ENCODE peak calls at places on chromosomes 7 and 10, in five cellular contexts. G is GM12891, M is body of pancreas, X is uterus, Y is tibial nerve. R is an unnamed sample.

GRCh38 chr10:114648368-114648767 is 9.7 kb downstream of the ABLIM1 start:
- DNase-seq in X (no peak), G (no peak), M (no peak), Y (no peak), R (no peak)

GRCh38 chr10:26519803-26520202 is 81.7 kb downstream of the APBB1IP start:
- DNase-seq in Y (no peak), G (no peak), M (no peak), X (no peak), R (no peak)

GRCh38 chr10:17181751-17182150 is 19.7 kb downstream of the TRDMT1 start:
- DNase-seq in X (no peak), M (no peak), G (no peak), Y (no peak), R (no peak)

GRCh38 chr7:73721237-73721848 is 1.9 kb upstream of the STX1A start:
- DNase-seq in Y (no peak), M (peak; percentile 87), X (no peak), G (no peak), R (peak; percentile 91)

GRCh38 chr10:48671914-48672595 is 12.6 kb upstream of the WDFY4 start:
- DNase-seq in M (no peak), G (no peak), X (no peak), Y (no peak), R (no peak)

GRCh38 chr10:48505394-48506112 is 99.3 kb downstream of the ARHGAP22 start:
- DNase-seq in G (no peak), X (no peak), Y (no peak), M (peak; percentile 22), R (no peak)

GRCh38 chr7:37265006-37265405 is 183.7 kb downstream of the ELMO1 start:
- DNase-seq in G (no peak), Y (no peak), M (no peak), X (no peak), R (no peak)

GRCh38 chr10:7475046-7475860 is 64.4 kb upstream of the SFMBT2 start:
- DNase-seq in X (no peak), G (no peak), M (peak; percentile 65), Y (no peak), R (peak; percentile 64)

GRCh38 chr10:86872757-86873156 is 84.7 kb downstream of the MMRN2 start:
- DNase-seq in M (peak; percentile 46), Y (peak; percentile 14), G (no peak), X (no peak), R (no peak)

GRCh38 chr7:97064972-97065587 is 40.4 kb upstream of the DLX5 start:
- DNase-seq in Y (peak; percentile 30), G (peak; percentile 15), M (peak; percentile 31), X (no peak), R (peak; percentile 34)

GRCh38 chr7:503575-504111 is 16.0 kb downstream of the PDGFA start:
- DNase-seq in Y (no peak), M (peak; percentile 98), G (no peak), X (no peak), R (no peak)

GRCh38 chr10:97012470-97012869 is 173.3 kb downstream of the SLIT1 start:
- DNase-seq in G (no peak), X (no peak), Y (no peak), M (no peak), R (no peak)

GRCh38 chr7:116566666-116567065 is 41.8 kb downstream of the CAV1 start:
- DNase-seq in G (no peak), M (no peak), X (no peak), Y (no peak), R (no peak)

GRCh38 chr10:35236739-35237138 is 99.6 kb upstream of the CCNY start:
- DNase-seq in G (no peak), X (no peak), Y (no peak), M (no peak), R (no peak)

GRCh38 chr7:108103566-108104298 is 26.4 kb downstream of the LAMB4 start:
- DNase-seq in Y (no peak), M (no peak), G (no peak), X (no peak), R (no peak)

GRCh38 chr7:73973091-73973490 is 54.9 kb upstream of the ELN start:
- DNase-seq in M (no peak), G (no peak), X (no peak), Y (no peak), R (peak; percentile 0)

GRCh38 chr7:69166979-69167516 is 431.2 kb upstream of the AUTS2 start:
- DNase-seq in M (no peak), G (no peak), Y (no peak), X (no peak), R (no peak)

GRCh38 chr10:132924046-132924952 is 18.1 kb downstream of the CFAP46 start:
- DNase-seq in G (no peak), X (no peak), M (no peak), Y (no peak), R (no peak)

GRCh38 chr7:10889266-10889898 is 84.3 kb upstream of the PHF14 start:
- DNase-seq in M (peak; percentile 58), X (peak; percentile 26), Y (no peak), G (peak; percentile 46), R (peak; percentile 58)

GRCh38 chr10:3895045-3895609 is 110.1 kb upstream of the KLF6 start:
- DNase-seq in G (no peak), Y (no peak), X (no peak), M (no peak), R (no peak)

GRCh38 chr10:91345716-91346115 is 64.4 kb upstream of the HECTD2 start:
- DNase-seq in G (no peak), Y (no peak), X (no peak), M (no peak), R (no peak)

GRCh38 chr7:46603296-46603701 is 682.2 kb upstream of the IGFBP3 start:
- DNase-seq in G (no peak), Y (peak; percentile 60), X (peak; percentile 53), M (peak; percentile 14), R (peak; percentile 38)

GRCh38 chr10:78462221-78462620 is 428.6 kb downstream of the RPS24 start:
- DNase-seq in M (no peak), G (no peak), X (peak; percentile 9), Y (no peak), R (no peak)

GRCh38 chr10:35004651-35005050 is 85.5 kb downstream of the CUL2 start:
- DNase-seq in Y (no peak), X (no peak), G (no peak), M (no peak), R (no peak)

GRCh38 chr10:124494050-124494807 is 32.6 kb downstream of the LHPP start:
- DNase-seq in X (no peak), M (no peak), Y (no peak), G (peak; percentile 58), R (no peak)

GRCh38 chr7:16345979-16346958 is 75.1 kb downstream of the CRPPA start:
- DNase-seq in Y (no peak), G (no peak), M (no peak), X (no peak), R (no peak)

GRCh38 chr7:151085691-151086620 is at the start of gene AGAP3:
- DNase-seq in M (peak; percentile 94), X (peak; percentile 85), Y (peak; percentile 73), G (peak; percentile 83), R (peak; percentile 91)
- TF ChIP-seq POLR2A in M (peak; percentile 86), X (peak; percentile 49), Y (peak; percentile 73), G (no peak), R (no peak)

DNA sequence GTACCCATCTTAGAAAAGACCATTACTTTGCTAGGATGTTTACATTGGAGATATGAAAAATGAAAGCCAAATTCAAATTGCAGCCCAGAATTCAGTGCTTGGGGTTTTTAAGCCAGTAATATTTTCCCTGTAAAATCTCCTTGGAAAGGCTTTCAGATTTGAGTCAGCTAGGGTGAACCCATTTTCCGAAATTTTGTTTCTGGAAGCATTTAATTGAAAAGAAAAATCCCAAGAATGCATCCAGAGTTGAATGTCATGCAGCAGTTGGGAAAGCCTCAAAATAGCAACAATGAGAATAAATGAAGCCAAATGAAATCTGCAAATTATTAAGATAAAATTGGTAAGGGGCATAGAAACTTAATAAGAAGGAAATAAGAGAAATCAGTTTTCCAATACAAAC is 106.4 kb downstream of the BMPER start:
- DNase-seq in M (no peak), X (no peak), G (no peak), Y (no peak), R (no peak)
- TF ChIP-seq POLR2A in M (no peak), X (no peak), G (no peak), Y (no peak), R (no peak)

GRCh38 chr10:75234017-75234682 is 1.6 kb downstream of the COMTD1 start:
- DNase-seq in M (peak; percentile 98), Y (peak; percentile 82), X (peak; percentile 92), G (peak; percentile 86), R (peak; percentile 96)

GRCh38 chr10:75233444-75234016 is 2.2 kb downstream of the COMTD1 start:
- DNase-seq in Y (no peak), X (no peak), M (no peak), G (no peak), R (no peak)

GRCh38 chr10:75236178-75236825 is 545 bp upstream of the COMTD1 start:
- DNase-seq in G (no peak), X (no peak), Y (no peak), M (no peak), R (no peak)

GRCh38 chr10:75234683-75235374 is 928 bp downstream of the COMTD1 start:
- DNase-seq in Y (no peak), X (no peak), M (no peak), G (no peak), R (peak; percentile 38)

DNA sequence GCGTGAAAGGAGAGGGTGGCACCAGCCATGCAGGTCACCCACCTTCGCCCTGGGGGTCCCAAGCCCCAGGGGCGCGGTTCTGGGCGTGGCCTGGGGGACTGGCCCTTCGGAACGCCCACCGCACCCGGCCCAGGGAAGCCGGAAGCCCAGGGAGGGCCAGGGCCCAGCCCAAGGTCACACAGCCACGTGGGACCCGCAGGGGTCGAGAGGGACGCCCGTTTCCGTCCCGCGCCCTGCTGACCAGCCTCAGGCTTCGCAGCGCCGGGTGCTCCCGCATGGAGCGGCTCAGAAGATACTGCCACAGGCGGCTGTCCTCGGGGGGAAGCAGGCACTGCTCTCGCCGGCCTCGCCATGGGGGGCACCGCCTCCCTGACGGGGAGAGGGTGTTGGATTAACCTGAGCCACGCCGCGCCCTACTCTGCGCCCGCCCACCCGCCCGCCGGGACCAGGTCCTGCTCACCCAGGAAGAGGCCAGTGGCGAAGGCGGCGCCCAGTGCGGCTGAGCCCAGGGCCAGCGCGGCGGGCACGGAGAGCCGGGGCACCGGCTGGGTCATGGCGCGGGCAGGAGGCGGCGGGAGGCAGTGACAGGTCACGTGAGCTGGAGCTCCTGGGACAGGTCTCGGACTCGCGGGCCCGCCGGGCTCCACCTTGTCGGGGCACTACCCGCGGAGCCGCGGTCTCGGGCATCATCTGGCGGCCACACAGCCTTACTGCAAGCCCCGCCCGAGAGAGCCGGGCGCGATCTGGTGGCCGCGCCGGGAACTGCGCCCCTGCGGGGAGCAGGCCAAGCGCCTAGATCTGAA is at the start of gene COMTD1:
- DNase-seq in G (peak; percentile 96), M (peak; percentile 98), Y (peak; percentile 86), X (peak; percentile 91), R (peak; percentile 96)
- TF ChIP-seq POLR2A in G (no peak), M (peak; percentile 62), Y (peak; percentile 29), X (no peak), R (no peak)

DNA sequence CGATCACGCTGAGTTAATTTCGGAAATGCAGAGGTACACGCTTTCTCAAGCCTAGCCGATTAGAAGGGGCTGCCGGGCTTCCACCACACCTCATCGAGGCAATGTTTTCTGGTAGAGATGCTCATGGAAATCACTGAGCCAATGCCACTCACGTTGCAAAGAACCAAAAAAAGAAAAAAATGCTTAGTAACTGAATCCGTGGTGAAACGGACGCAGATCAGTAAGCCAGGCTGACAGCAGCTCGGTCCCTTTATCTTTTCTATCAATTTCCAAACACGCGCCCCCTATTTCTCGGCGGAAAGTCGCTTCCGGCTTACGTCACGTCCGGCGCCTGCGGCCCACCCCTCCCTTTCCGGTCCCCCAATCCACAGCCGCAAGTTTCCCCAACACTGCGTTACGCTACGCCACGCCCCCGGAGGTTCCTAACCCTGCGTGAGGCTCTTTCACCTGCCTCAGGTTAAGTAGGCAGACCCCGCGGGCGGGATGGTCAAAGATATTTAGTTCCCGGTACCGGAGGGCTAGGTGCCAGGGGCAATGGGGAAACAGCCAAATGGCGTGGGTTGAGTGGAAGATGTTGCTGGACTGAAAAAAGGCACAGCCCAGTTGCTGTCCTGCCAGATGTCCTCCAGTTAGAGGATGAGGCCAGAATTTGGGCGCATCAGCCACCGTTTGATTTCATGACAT is at the start of gene NSUN6:
- DNase-seq in Y (peak; percentile 88), M (peak; percentile 94), G (peak; percentile 49), X (peak; percentile 91), R (peak; percentile 95)
- TF ChIP-seq POLR2A in Y (peak; percentile 68), M (peak; percentile 95), G (peak; percentile 91), X (peak; percentile 77), R (peak; percentile 57)